ENCODE peak calls at places on chromosomes 2 and 18, in five cellular contexts. One of them, this sample, is unnamed.

GRCh38 chr2:62330959-62331358 is 135.0 kb downstream of the B3GNT2 start:
- DNase-seq in IMR-90: no peak
- DNase-seq in B cell: no peak
- DNase-seq in mucosa of descending colon: no peak
- DNase-seq in A172: no peak
- DNase-seq in this sample: no peak

GRCh38 chr2:234304945-234305344 is 191.9 kb downstream of the ARL4C start:
- DNase-seq in IMR-90: peak
- DNase-seq in B cell: no peak
- DNase-seq in mucosa of descending colon: no peak
- DNase-seq in A172: peak
- DNase-seq in this sample: peak

GRCh38 chr2:66305714-66306113 is 129.2 kb upstream of the MEIS1 start:
- DNase-seq in IMR-90: peak
- DNase-seq in B cell: no peak
- DNase-seq in mucosa of descending colon: peak
- DNase-seq in A172: no peak
- DNase-seq in this sample: no peak

GRCh38 chr18:1062592-1062991 is 157.9 kb downstream of the ADCYAP1 start:
- DNase-seq in IMR-90: no peak
- DNase-seq in B cell: no peak
- DNase-seq in mucosa of descending colon: no peak
- DNase-seq in A172: no peak
- DNase-seq in this sample: no peak

GRCh38 chr2:222582931-222583330 is 73.0 kb downstream of the FARSB start:
- DNase-seq in IMR-90: no peak
- DNase-seq in B cell: no peak
- DNase-seq in mucosa of descending colon: no peak
- DNase-seq in A172: no peak
- DNase-seq in this sample: no peak

GRCh38 chr2:38465789-38466127 is 88.7 kb upstream of the ATL2 start:
- DNase-seq in IMR-90: peak
- DNase-seq in B cell: peak
- DNase-seq in mucosa of descending colon: no peak
- DNase-seq in A172: peak
- DNase-seq in this sample: peak

GRCh38 chr2:173307287-173307686 is 47.4 kb upstream of the CDCA7 start:
- DNase-seq in IMR-90: no peak
- DNase-seq in B cell: peak
- DNase-seq in mucosa of descending colon: no peak
- DNase-seq in A172: no peak
- DNase-seq in this sample: no peak

GRCh38 chr2:229169751-229170150 is 101.3 kb downstream of the PID1 start:
- DNase-seq in IMR-90: no peak
- DNase-seq in B cell: no peak
- DNase-seq in mucosa of descending colon: no peak
- DNase-seq in A172: no peak
- DNase-seq in this sample: no peak

GRCh38 chr2:55992465-55992864 is 68.9 kb upstream of the EFEMP1 start:
- DNase-seq in IMR-90: peak
- DNase-seq in B cell: no peak
- DNase-seq in mucosa of descending colon: no peak
- DNase-seq in A172: peak
- DNase-seq in this sample: peak

GRCh38 chr2:39737661-39738060 is 41.4 kb downstream of the THUMPD2 start:
- DNase-seq in IMR-90: peak
- DNase-seq in B cell: no peak
- DNase-seq in mucosa of descending colon: no peak
- DNase-seq in A172: peak
- DNase-seq in this sample: peak

GRCh38 chr2:223815186-223815883 is 22.0 kb downstream of the AP1S3 start:
- DNase-seq in IMR-90: peak
- DNase-seq in B cell: no peak
- DNase-seq in mucosa of descending colon: no peak
- DNase-seq in A172: peak
- DNase-seq in this sample: peak

GRCh38 chr2:237181844-237182243 is 96.2 kb downstream of the COPS8 start:
- DNase-seq in IMR-90: peak
- DNase-seq in B cell: no peak
- DNase-seq in mucosa of descending colon: no peak
- DNase-seq in A172: peak
- DNase-seq in this sample: peak